ENCODE peak calls at places on chromosome 14, in seven cellular contexts. J is activated naive CD4-positive, alpha-beta T cell; F is NCI-H1436; L is HFF-Myc; Q is neural progenitor cell; U is AG09319; V is stimulated activated CD8-positive, alpha-beta memory T cell treated with anti-CD3 and anti-CD28 coated beads, Interleukin-15, amount 100 ng/mL, for 48 hours. Y is an unnamed sample.

GRCh38 chr14:61841145-61841544 is 78.9 kb downstream of the SNAPC1 start:
- DNase-seq in J (no peak), F (peak; percentile 1), L (peak; percentile 1), Q (no peak), U (no peak), V (no peak), Y (no peak)

GRCh38 chr14:36665887-36666415 is 4.3 kb downstream of the PAX9 start:
- DNase-seq in J (no peak), F (no peak), L (no peak), Q (no peak), U (no peak), V (no peak), Y (no peak)

GRCh38 chr14:87996276-87996592 is 3.3 kb upstream of the GALC start:
- DNase-seq in J (no peak), F (no peak), L (no peak), Q (no peak), U (no peak), V (no peak), Y (no peak)

GRCh38 chr14:74368026-74368425 is 19.8 kb downstream of the VRTN start:
- DNase-seq in J (no peak), F (no peak), L (no peak), Q (no peak), U (no peak), V (no peak), Y (no peak)

GRCh38 chr14:68655961-68656360 is 136.9 kb downstream of the ZFP36L1 start:
- DNase-seq in J (no peak), F (no peak), L (no peak), Q (peak; percentile 43), U (no peak), V (no peak), Y (no peak)

GRCh38 chr14:102953100-102953499 is 30.6 kb downstream of the AMN start:
- DNase-seq in J (no peak), F (no peak), L (no peak), Q (no peak), U (no peak), V (no peak), Y (no peak)

GRCh38 chr14:73786632-73786941 is 65.0 kb upstream of the PTGR2 start:
- DNase-seq in J (no peak), F (no peak), L (no peak), Q (peak; percentile 77), U (no peak), V (no peak), Y (no peak)

GRCh38 chr14:89551432-89551831 is 134.4 kb upstream of the FOXN3 start:
- DNase-seq in J (no peak), F (no peak), L (no peak), Q (no peak), U (no peak), V (no peak), Y (no peak)

GRCh38 chr14:99539503-99539902 is 58.3 kb downstream of the CCNK start:
- DNase-seq in J (no peak), F (no peak), L (no peak), Q (no peak), U (no peak), V (no peak), Y (no peak)

GRCh38 chr14:24904533-24904932 is 145.4 kb downstream of the STXBP6 start:
- DNase-seq in J (no peak), F (no peak), L (no peak), Q (no peak), U (no peak), V (no peak), Y (no peak)

GRCh38 chr14:89731534-89731933 is 223.0 kb downstream of the EFCAB11 start:
- DNase-seq in J (no peak), F (no peak), L (no peak), Q (no peak), U (no peak), V (no peak), Y (no peak)

GRCh38 chr14:36505892-36506731 is 13.9 kb downstream of the NKX2-1 start:
- DNase-seq in J (no peak), F (no peak), L (no peak), Q (peak; percentile 82), U (no peak), V (no peak), Y (no peak)

GRCh38 chr14:68798621-68799020 is 5.8 kb upstream of the ZFP36L1 start:
- DNase-seq in J (no peak), F (no peak), L (no peak), Q (no peak), U (no peak), V (no peak), Y (no peak)

GRCh38 chr14:54642950-54643695 is 76.2 kb downstream of the SAMD4A start:
- DNase-seq in J (no peak), F (no peak), L (no peak), Q (peak; percentile 22), U (no peak), V (no peak), Y (no peak)

GRCh38 chr14:58805605-58806358 is 168.0 kb downstream of the DACT1 start:
- DNase-seq in J (no peak), F (peak; percentile 96), L (no peak), Q (no peak), U (no peak), V (no peak), Y (no peak)

GRCh38 chr14:34649344-34649743 is 19.4 kb upstream of the SNX6 start:
- DNase-seq in J (no peak), F (no peak), L (peak; percentile 94), Q (no peak), U (peak; percentile 42), V (no peak), Y (no peak)

GRCh38 chr14:99137913-99138571 is 134.0 kb downstream of the BCL11B start:
- DNase-seq in J (no peak), F (no peak), L (no peak), Q (no peak), U (no peak), V (no peak), Y (no peak)

GRCh38 chr14:103890836-103891666 is 37.2 kb upstream of the TDRD9 start:
- DNase-seq in J (no peak), F (no peak), L (no peak), Q (no peak), U (no peak), V (no peak), Y (no peak)

GRCh38 chr14:100140452-100141132 is 18.9 kb downstream of the DEGS2 start:
- DNase-seq in J (no peak), F (no peak), L (no peak), Q (peak; percentile 88), U (no peak), V (no peak), Y (no peak)

GRCh38 chr14:72559227-72559626 is 334.7 kb downstream of the DPF3 start:
- DNase-seq in J (no peak), F (no peak), L (no peak), Q (peak; percentile 13), U (no peak), V (no peak), Y (no peak)

GRCh38 chr14:30420489-30420888 is 138.5 kb upstream of the G2E3 start:
- DNase-seq in J (no peak), F (no peak), L (no peak), Q (no peak), U (no peak), V (no peak), Y (no peak)

GRCh38 chr14:91035855-91036254 is 24.6 kb downstream of the RPS6KA5 start:
- DNase-seq in J (no peak), F (no peak), L (no peak), Q (no peak), U (no peak), V (no peak), Y (no peak)

GRCh38 chr14:85597701-85598100 is 67.8 kb downstream of the FLRT2 start:
- DNase-seq in J (no peak), F (no peak), L (no peak), Q (no peak), U (no peak), V (no peak), Y (no peak)

GRCh38 chr14:75361751-75362433 is 65.9 kb upstream of the JDP2 start:
- DNase-seq in J (no peak), F (no peak), L (no peak), Q (no peak), U (no peak), V (no peak), Y (no peak)

GRCh38 chr14:90714811-90715210 is 101.4 kb downstream of the TTC7B start:
- DNase-seq in J (no peak), F (no peak), L (no peak), Q (no peak), U (no peak), V (no peak), Y (no peak)

GRCh38 chr14:104393199-104393897 is 186.2 kb upstream of the C14orf180 start:
- DNase-seq in J (no peak), F (no peak), L (no peak), Q (no peak), U (no peak), V (no peak), Y (no peak)

GRCh38 chr14:100403802-100404201 is 80.7 kb downstream of the SLC25A47 start:
- DNase-seq in J (no peak), F (no peak), L (no peak), Q (no peak), U (no peak), V (no peak), Y (no peak)

GRCh38 chr14:24974591-24975374 is 75.2 kb downstream of the STXBP6 start:
- DNase-seq in J (no peak), F (no peak), L (no peak), Q (no peak), U (no peak), V (no peak), Y (no peak)

GRCh38 chr14:105411017-105411941 is 8.3 kb upstream of the MTA1 start:
- DNase-seq in J (no peak), F (peak; percentile 25), L (no peak), Q (peak; percentile 70), U (no peak), V (no peak), Y (no peak)

GRCh38 chr14:51507556-51508511 is 143.9 kb upstream of the FRMD6 start:
- DNase-seq in J (no peak), F (peak; percentile 84), L (peak; percentile 54), Q (peak; percentile 8), U (peak; percentile 42), V (no peak), Y (no peak)

GRCh38 chr14:61891251-61891650 is 129.0 kb downstream of the SNAPC1 start:
- DNase-seq in J (no peak), F (peak; percentile 16), L (no peak), Q (peak; percentile 30), U (no peak), V (no peak), Y (no peak)

GRCh38 chr14:74649167-74649566 is 37.1 kb upstream of the LTBP2 start:
- DNase-seq in J (no peak), F (no peak), L (no peak), Q (no peak), U (no peak), V (no peak), Y (no peak)

GRCh38 chr14:99737451-99737951 is 53.4 kb downstream of the CYP46A1 start:
- DNase-seq in J (no peak), F (no peak), L (no peak), Q (no peak), U (no peak), V (no peak), Y (no peak)

GRCh38 chr14:105739331-105740102 is 213.1 kb downstream of the TMEM121 start:
- DNase-seq in J (no peak), F (no peak), L (no peak), Q (no peak), U (no peak), V (no peak), Y (no peak)

GRCh38 chr14:37090026-37090425 is 82.4 kb downstream of the SLC25A21 start:
- DNase-seq in J (no peak), F (peak; percentile 14), L (no peak), Q (no peak), U (peak; percentile 59), V (no peak), Y (no peak)

GRCh38 chr14:104864267-104865068 is 600 bp upstream of the CEP170B start:
- DNase-seq in J (no peak), F (no peak), L (no peak), Q (peak; percentile 75), U (no peak), V (no peak), Y (no peak)